ENCODE peak calls at places on chromosomes 5 and 9, in five cellular contexts. One of them, this sample, is unnamed.

GRCh38 chr5:9847631-9848030 is 217.5 kb upstream of the TAS2R1 start:
- DNase-seq in GM23248: no peak
- DNase-seq in fibroblast of lung: no peak
- DNase-seq in GM23338: no peak
- DNase-seq in HCT116: no peak
- DNase-seq in this sample: no peak

GRCh38 chr5:40679998-40680681 is 425 bp downstream of the PTGER4 start:
- DNase-seq in GM23338: peak; percentile 52
- DNase-seq in HCT116: no peak
- DNase-seq in GM23248: no peak
- DNase-seq in fibroblast of lung: no peak
- DNase-seq in this sample: peak; percentile 65

GRCh38 chr5:121850272-121850671 is 1.4 kb upstream of the FTMT start:
- DNase-seq in GM23338: no peak
- DNase-seq in fibroblast of lung: no peak
- DNase-seq in HCT116: no peak
- DNase-seq in GM23248: no peak
- DNase-seq in this sample: no peak

GRCh38 chr5:143934821-143935220 is 122.9 kb downstream of the HMHB1 start:
- DNase-seq in GM23338: no peak
- DNase-seq in fibroblast of lung: no peak
- DNase-seq in HCT116: no peak
- DNase-seq in GM23248: no peak
- DNase-seq in this sample: no peak

GRCh38 chr5:15013654-15014463 is 142.3 kb upstream of the ANKH start:
- DNase-seq in HCT116: peak; percentile 58
- DNase-seq in fibroblast of lung: peak; percentile 70
- DNase-seq in GM23248: peak; percentile 79
- DNase-seq in GM23338: peak; percentile 88
- DNase-seq in this sample: peak; percentile 43

GRCh38 chr5:34913072-34913471 is 2.2 kb downstream of the RAD1 start:
- DNase-seq in HCT116: no peak
- DNase-seq in GM23338: no peak
- DNase-seq in GM23248: peak; percentile 51
- DNase-seq in fibroblast of lung: peak; percentile 50
- DNase-seq in this sample: no peak

GRCh38 chr5:132055808-132056609 is 4.4 kb upstream of the IL3 start:
- DNase-seq in HCT116: no peak
- DNase-seq in fibroblast of lung: no peak
- DNase-seq in GM23338: no peak
- DNase-seq in GM23248: no peak
- DNase-seq in this sample: no peak

GRCh38 chr9:112751059-112751795 is 667 bp downstream of the SNX30 start:
- DNase-seq in HCT116: no peak
- DNase-seq in GM23338: peak; percentile 82
- DNase-seq in fibroblast of lung: peak; percentile 89
- DNase-seq in GM23248: peak; percentile 77
- DNase-seq in this sample: peak; percentile 87

GRCh38 chr5:14202462-14202861 is 59.3 kb downstream of the TRIO start:
- DNase-seq in GM23338: no peak
- DNase-seq in GM23248: peak; percentile 76
- DNase-seq in fibroblast of lung: peak; percentile 79
- DNase-seq in HCT116: no peak
- DNase-seq in this sample: no peak

GRCh38 chr5:179345429-179346321 is at the start of gene ADAMTS2:
- DNase-seq in HCT116: no peak
- DNase-seq in fibroblast of lung: no peak
- DNase-seq in GM23338: peak; percentile 83
- DNase-seq in GM23248: peak; percentile 86
- DNase-seq in this sample: no peak

GRCh38 chr5:73280821-73281746 is 108.1 kb downstream of the TMEM174 start:
- DNase-seq in GM23338: no peak
- DNase-seq in HCT116: peak; percentile 18
- DNase-seq in fibroblast of lung: peak; percentile 89
- DNase-seq in GM23248: peak; percentile 53
- DNase-seq in this sample: no peak

GRCh38 chr5:1312206-1312605 is 17.3 kb upstream of the TERT start:
- DNase-seq in HCT116: no peak
- DNase-seq in fibroblast of lung: no peak
- DNase-seq in GM23248: no peak
- DNase-seq in GM23338: no peak
- DNase-seq in this sample: peak; percentile 41

GRCh38 chr5:14768838-14769365 is 102.7 kb downstream of the ANKH start:
- DNase-seq in GM23248: no peak
- DNase-seq in fibroblast of lung: no peak
- DNase-seq in HCT116: no peak
- DNase-seq in GM23338: no peak
- DNase-seq in this sample: no peak

GRCh38 chr9:94855919-94856318 is 129.4 kb downstream of the AOPEP start:
- DNase-seq in fibroblast of lung: peak; percentile 38
- DNase-seq in GM23338: no peak
- DNase-seq in HCT116: no peak
- DNase-seq in GM23248: no peak
- DNase-seq in this sample: no peak

GRCh38 chr9:124329996-124330714 is 72.4 kb downstream of the NEK6 start:
- DNase-seq in GM23248: no peak
- DNase-seq in GM23338: no peak
- DNase-seq in fibroblast of lung: no peak
- DNase-seq in HCT116: no peak
- DNase-seq in this sample: no peak

GRCh38 chr5:127517480-127518318 is at the start of gene PRRC1:
- DNase-seq in GM23338: peak; percentile 91
- DNase-seq in GM23248: peak; percentile 96
- DNase-seq in HCT116: peak; percentile 59
- DNase-seq in fibroblast of lung: peak; percentile 83
- DNase-seq in this sample: peak; percentile 86

GRCh38 chr5:19986036-19986619 is 1.9 kb downstream of the CDH18 start:
- DNase-seq in GM23248: peak; percentile 27
- DNase-seq in GM23338: no peak
- DNase-seq in HCT116: no peak
- DNase-seq in fibroblast of lung: peak; percentile 15
- DNase-seq in this sample: no peak

GRCh38 chr5:132011561-132012384 is at the start of gene ACSL6:
- DNase-seq in HCT116: no peak
- DNase-seq in GM23248: peak; percentile 50
- DNase-seq in fibroblast of lung: no peak
- DNase-seq in GM23338: peak; percentile 62
- DNase-seq in this sample: no peak

GRCh38 chr5:11387382-11387781 is 516.9 kb downstream of the CTNND2 start:
- DNase-seq in fibroblast of lung: no peak
- DNase-seq in HCT116: no peak
- DNase-seq in GM23338: no peak
- DNase-seq in GM23248: no peak
- DNase-seq in this sample: no peak

GRCh38 chr9:88821749-88822106 is 169.5 kb upstream of the S1PR3 start:
- DNase-seq in GM23248: no peak
- DNase-seq in fibroblast of lung: no peak
- DNase-seq in HCT116: no peak
- DNase-seq in GM23338: no peak
- DNase-seq in this sample: no peak

GRCh38 chr5:141388661-141389060 is 1.2 kb downstream of the PCDHGB4 start:
- DNase-seq in GM23338: no peak
- DNase-seq in GM23248: no peak
- DNase-seq in fibroblast of lung: no peak
- DNase-seq in HCT116: no peak
- DNase-seq in this sample: no peak

GRCh38 chr9:91897201-91897600 is 52.8 kb downstream of the ROR2 start:
- DNase-seq in fibroblast of lung: peak; percentile 63
- DNase-seq in HCT116: no peak
- DNase-seq in GM23248: peak; percentile 44
- DNase-seq in GM23338: no peak
- DNase-seq in this sample: no peak

GRCh38 chr9:79287881-79288280 is 283.9 kb upstream of the TLE4 start:
- DNase-seq in fibroblast of lung: peak; percentile 59
- DNase-seq in GM23248: peak; percentile 29
- DNase-seq in GM23338: no peak
- DNase-seq in HCT116: no peak
- DNase-seq in this sample: no peak

GRCh38 chr5:125457617-125458016 is 711.2 kb upstream of the ZNF608 start:
- DNase-seq in fibroblast of lung: no peak
- DNase-seq in HCT116: no peak
- DNase-seq in GM23248: no peak
- DNase-seq in GM23338: no peak
- DNase-seq in this sample: no peak

GRCh38 chr5:126384985-126385384 is 38.2 kb upstream of the GRAMD2B start:
- DNase-seq in GM23338: no peak
- DNase-seq in HCT116: no peak
- DNase-seq in GM23248: peak; percentile 77
- DNase-seq in fibroblast of lung: peak; percentile 95
- DNase-seq in this sample: no peak

GRCh38 chr5:170640731-170641588 is 137.1 kb downstream of the KCNIP1 start:
- DNase-seq in HCT116: no peak
- DNase-seq in fibroblast of lung: no peak
- DNase-seq in GM23338: no peak
- DNase-seq in GM23248: no peak
- DNase-seq in this sample: no peak

GRCh38 chr5:10719965-10720364 is 41.1 kb downstream of the DAP start:
- DNase-seq in HCT116: peak; percentile 86
- DNase-seq in fibroblast of lung: peak; percentile 96
- DNase-seq in GM23338: no peak
- DNase-seq in GM23248: peak; percentile 84
- DNase-seq in this sample: no peak

GRCh38 chr9:96136992-96137665 is 164.8 kb downstream of the HSD17B3 start:
- DNase-seq in fibroblast of lung: peak; percentile 55
- DNase-seq in HCT116: no peak
- DNase-seq in GM23248: peak; percentile 79
- DNase-seq in GM23338: peak; percentile 42
- DNase-seq in this sample: peak; percentile 92

GRCh38 chr5:124310453-124310852 is 436.0 kb downstream of the ZNF608 start:
- DNase-seq in HCT116: no peak
- DNase-seq in fibroblast of lung: no peak
- DNase-seq in GM23338: no peak
- DNase-seq in GM23248: peak; percentile 3
- DNase-seq in this sample: no peak

GRCh38 chr9:93061791-93062299 is 3.3 kb downstream of the SUSD3 start:
- DNase-seq in HCT116: no peak
- DNase-seq in fibroblast of lung: no peak
- DNase-seq in GM23338: peak; percentile 72
- DNase-seq in GM23248: no peak
- DNase-seq in this sample: peak; percentile 88

GRCh38 chr9:96655198-96655851 is at the start of gene PRXL2C:
- DNase-seq in GM23338: peak; percentile 77
- DNase-seq in HCT116: no peak
- DNase-seq in fibroblast of lung: peak; percentile 70
- DNase-seq in GM23248: peak; percentile 88
- DNase-seq in this sample: peak; percentile 39

DNA sequence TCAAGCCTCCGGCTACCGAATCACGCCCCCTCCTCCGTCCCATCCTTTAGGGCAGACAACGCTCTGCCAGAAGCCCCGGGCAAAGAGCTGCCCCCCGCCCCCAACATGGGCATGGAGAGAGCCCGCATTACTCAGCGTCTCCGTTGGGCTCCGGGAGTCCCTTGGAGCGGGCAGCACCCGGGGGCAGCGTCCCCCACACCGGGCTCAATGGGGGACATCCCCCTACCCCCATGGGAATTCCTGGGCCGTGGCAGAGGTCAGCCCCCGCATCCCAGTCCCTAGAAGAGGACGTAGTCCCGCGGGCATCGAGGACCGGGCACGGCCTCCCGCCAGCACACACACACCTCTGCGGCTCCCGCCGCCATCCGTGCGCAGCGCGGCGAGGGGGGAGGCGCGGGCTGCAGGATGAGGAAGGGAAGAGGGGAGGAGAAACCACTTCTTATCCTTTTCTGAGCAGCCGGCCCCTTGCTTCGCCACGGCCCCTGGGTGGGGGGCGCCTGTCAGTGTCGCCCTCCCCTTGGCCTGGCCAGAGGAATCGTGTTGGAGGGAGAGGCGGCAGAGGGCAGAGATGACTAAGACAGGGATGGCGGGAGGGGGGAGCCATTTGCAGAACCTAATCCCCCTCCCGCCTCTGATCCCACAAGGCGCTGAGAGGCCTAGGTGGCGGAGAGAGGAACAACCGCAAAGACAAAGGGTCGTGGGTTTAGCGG is 818 bp downstream of the DNM1 start:
- DNase-seq in GM23248: peak; percentile 71
- DNase-seq in GM23338: peak; percentile 74
- DNase-seq in HCT116: no peak
- DNase-seq in fibroblast of lung: peak; percentile 57
- DNase-seq in this sample: no peak
- TF ChIP-seq EZH2 in GM23248: no peak
- TF ChIP-seq EZH2 in GM23338: no peak
- TF ChIP-seq EZH2 in HCT116: no peak
- TF ChIP-seq EZH2 in fibroblast of lung: no peak
- TF ChIP-seq EZH2 in this sample: peak; percentile 55

DNA sequence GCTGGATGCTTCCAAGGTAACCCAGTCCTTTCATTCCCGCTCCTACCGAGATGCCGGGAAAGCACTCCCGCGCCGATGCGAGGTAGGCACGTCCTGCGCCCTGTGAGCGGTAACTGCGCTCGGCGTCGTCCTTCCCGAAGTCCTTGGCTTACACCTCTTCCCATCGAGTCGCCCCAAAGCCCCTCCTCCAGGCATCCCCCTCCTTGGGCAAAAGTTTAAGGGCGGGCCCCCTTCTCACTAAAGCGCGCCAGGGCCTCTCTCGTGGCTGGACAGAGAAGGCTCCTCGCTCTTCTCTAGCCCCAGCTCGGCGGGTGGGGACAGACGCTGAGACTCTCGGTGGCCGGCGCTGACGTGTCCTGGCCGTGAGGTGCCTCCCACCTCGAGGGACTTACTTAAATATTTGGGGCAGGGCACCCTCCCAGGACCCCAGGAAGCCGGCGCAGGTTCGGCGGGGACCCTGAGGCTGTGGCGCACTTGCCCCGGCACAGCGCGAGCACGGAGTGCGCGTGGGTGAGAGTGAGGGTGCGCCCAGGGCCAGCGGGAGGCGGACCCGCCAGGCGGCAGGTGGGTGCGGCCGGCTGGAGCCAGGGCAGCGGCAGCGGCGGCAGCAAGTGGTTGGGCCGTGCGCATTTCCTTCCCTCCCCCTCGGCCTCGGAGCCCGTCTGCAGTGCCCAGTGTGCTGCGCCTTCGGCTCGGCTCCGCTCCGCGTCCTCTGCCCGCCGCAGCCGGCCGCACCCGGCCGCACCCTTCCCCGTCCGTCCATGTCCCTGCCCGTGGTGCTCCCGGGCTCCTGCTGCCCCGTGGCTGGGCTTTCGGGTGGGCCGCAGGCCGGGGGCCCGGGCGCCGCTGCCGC is at the start of gene ENTREP1:
- DNase-seq in GM23338: peak; percentile 85
- DNase-seq in GM23248: peak; percentile 44
- DNase-seq in HCT116: peak; percentile 24
- DNase-seq in fibroblast of lung: peak; percentile 60
- DNase-seq in this sample: peak; percentile 60
- TF ChIP-seq EZH2 in GM23338: no peak
- TF ChIP-seq EZH2 in GM23248: no peak
- TF ChIP-seq EZH2 in HCT116: no peak
- TF ChIP-seq EZH2 in fibroblast of lung: peak; percentile 43
- TF ChIP-seq EZH2 in this sample: no peak

GRCh38 chr5:180353226-180353962 is at the start of gene GFPT2:
- DNase-seq in fibroblast of lung: peak; percentile 73
- DNase-seq in GM23338: peak; percentile 94
- DNase-seq in HCT116: no peak
- DNase-seq in GM23248: peak; percentile 89
- DNase-seq in this sample: no peak
- TF ChIP-seq EZH2 in fibroblast of lung: no peak
- TF ChIP-seq EZH2 in GM23338: no peak
- TF ChIP-seq EZH2 in HCT116: no peak
- TF ChIP-seq EZH2 in GM23248: no peak
- TF ChIP-seq EZH2 in this sample: no peak

GRCh38 chr9:83002329-83002728 is 60.6 kb downstream of the RASEF start:
- DNase-seq in HCT116: no peak
- DNase-seq in fibroblast of lung: no peak
- DNase-seq in GM23248: no peak
- DNase-seq in GM23338: no peak
- DNase-seq in this sample: no peak
- TF ChIP-seq EZH2 in HCT116: no peak
- TF ChIP-seq EZH2 in fibroblast of lung: no peak
- TF ChIP-seq EZH2 in GM23248: no peak
- TF ChIP-seq EZH2 in GM23338: no peak
- TF ChIP-seq EZH2 in this sample: no peak

This sample was measured in MM.1S.